ENCODE peak calls at places on chromosome 18, in five cellular contexts. Z is cardiac fibroblast, R is stomach, T is hepatocyte, A is brain microvascular endothelial cell. K is an unnamed sample.
A peak's percentile ranks its signal among the peaks of the same experiment; 100 is the strongest.

GRCh38 chr18:63683152-63683551 is 19.6 kb upstream of the SERPINB11 start:
- DNase-seq in Z (peak; percentile 90), R (peak; percentile 34), T (peak; percentile 75), A (peak; percentile 96), K (peak; percentile 97)

GRCh38 chr18:13137939-13138821 is 80.4 kb upstream of the LDLRAD4 start:
- DNase-seq in Z (peak; percentile 12), R (peak; percentile 79), T (no peak), A (no peak), K (no peak)

GRCh38 chr18:55592572-55592971 is 4.6 kb upstream of the TCF4 start:
- DNase-seq in Z (peak; percentile 83), R (no peak), T (no peak), A (peak; percentile 63), K (no peak)

GRCh38 chr18:62183578-62184195 is 3.2 kb downstream of the PIGN start:
- DNase-seq in Z (peak; percentile 78), R (no peak), T (peak; percentile 74), A (peak; percentile 43), K (peak; percentile 18)

GRCh38 chr18:23260932-23261590 is 125.8 kb downstream of the CABLES1 start:
- DNase-seq in Z (no peak), R (no peak), T (no peak), A (no peak), K (no peak)

GRCh38 chr18:48787523-48788151 is 163.1 kb downstream of the SMAD7 start:
- DNase-seq in Z (no peak), R (no peak), T (no peak), A (peak; percentile 70), K (no peak)

GRCh38 chr18:79169958-79170555 is 100.9 kb downstream of the ATP9B start:
- DNase-seq in Z (peak; percentile 53), R (no peak), T (no peak), A (no peak), K (no peak)

GRCh38 chr18:39702888-39703287 is 2137.3 kb upstream of the CELF4 start:
- DNase-seq in Z (no peak), R (no peak), T (no peak), A (no peak), K (no peak)

GRCh38 chr18:62214790-62215189 is 27.7 kb downstream of the RELCH start:
- DNase-seq in Z (no peak), R (no peak), T (no peak), A (no peak), K (no peak)

GRCh38 chr18:61756244-61756643 is 136.6 kb downstream of the RNF152 start:
- DNase-seq in Z (no peak), R (no peak), T (no peak), A (no peak), K (no peak)

GRCh38 chr18:49561127-49561376 is 805 bp upstream of the LIPG start:
- DNase-seq in Z (peak; percentile 19), R (no peak), T (no peak), A (no peak), K (no peak)

GRCh38 chr18:79664525-79665125 is 15.0 kb upstream of the CTDP1 start:
- DNase-seq in Z (peak; percentile 38), R (no peak), T (peak; percentile 51), A (peak; percentile 39), K (peak; percentile 38)

GRCh38 chr18:6561029-6561861 is 146.5 kb upstream of the L3MBTL4 start:
- DNase-seq in Z (peak; percentile 86), R (peak; percentile 39), T (peak; percentile 77), A (peak; percentile 49), K (no peak)

GRCh38 chr18:23239885-23240608 is 104.8 kb downstream of the CABLES1 start:
- DNase-seq in Z (no peak), R (no peak), T (no peak), A (no peak), K (no peak)

GRCh38 chr18:27685071-27685470 is 491.9 kb downstream of the CDH2 start:
- DNase-seq in Z (no peak), R (no peak), T (no peak), A (no peak), K (no peak)

GRCh38 chr18:80188643-80189010 is 58.7 kb downstream of the PARD6G start:
- DNase-seq in Z (no peak), R (peak; percentile 15), T (no peak), A (no peak), K (no peak)

GRCh38 chr18:51007787-51008134 is 22.3 kb upstream of the SMAD4 start:
- DNase-seq in Z (no peak), R (no peak), T (no peak), A (no peak), K (no peak)

GRCh38 chr18:76162886-76163285 is 332.2 kb downstream of the ZNF516 start:
- DNase-seq in Z (no peak), R (no peak), T (no peak), A (no peak), K (no peak)

GRCh38 chr18:31508781-31509180 is 10.8 kb downstream of the DSG2 start:
- DNase-seq in Z (no peak), R (no peak), T (no peak), A (no peak), K (no peak)

GRCh38 chr18:25433590-25433989 is 81.6 kb upstream of the ZNF521 start:
- DNase-seq in Z (no peak), R (no peak), T (no peak), A (no peak), K (no peak)

GRCh38 chr18:48580782-48581181 is 42.0 kb downstream of the CTIF start:
- DNase-seq in Z (no peak), R (no peak), T (peak; percentile 31), A (no peak), K (no peak)

GRCh38 chr18:68666316-68666715 is 48.6 kb downstream of the TMX3 start:
- DNase-seq in Z (peak; percentile 58), R (no peak), T (no peak), A (peak; percentile 1), K (no peak)

GRCh38 chr18:54416459-54416858 is 58.8 kb downstream of the C18orf54 start:
- DNase-seq in Z (peak; percentile 79), R (no peak), T (peak; percentile 11), A (peak; percentile 68), K (peak; percentile 64)

GRCh38 chr18:55322176-55322735 is 265.7 kb downstream of the TCF4 start:
- DNase-seq in Z (peak; percentile 97), R (peak; percentile 49), T (peak; percentile 85), A (peak; percentile 90), K (peak; percentile 90)

GRCh38 chr18:905948-906415 is 1.3 kb downstream of the ADCYAP1 start:
- DNase-seq in Z (no peak), R (no peak), T (no peak), A (no peak), K (no peak)

GRCh38 chr18:39825485-39825884 is 2129.5 kb upstream of the PIK3C3 start:
- DNase-seq in Z (peak; percentile 8), R (no peak), T (no peak), A (peak; percentile 73), K (no peak)

GRCh38 chr18:40469851-40470250 is 1485.2 kb upstream of the PIK3C3 start:
- DNase-seq in Z (no peak), R (no peak), T (no peak), A (no peak), K (no peak)

GRCh38 chr18:24762417-24762816 is 302.0 kb downstream of the HRH4 start:
- DNase-seq in Z (peak; percentile 34), R (no peak), T (peak; percentile 15), A (no peak), K (no peak)

GRCh38 chr18:46338761-46339160 is 234.6 kb downstream of the HAUS1 start:
- DNase-seq in Z (no peak), R (no peak), T (no peak), A (no peak), K (no peak)

GRCh38 chr18:43651067-43651466 is 373.8 kb upstream of the SYT4 start:
- DNase-seq in Z (no peak), R (no peak), T (no peak), A (no peak), K (no peak)

GRCh38 chr18:63363951-63364350 is 3.1 kb downstream of the KDSR start:
- DNase-seq in Z (no peak), R (no peak), T (no peak), A (no peak), K (no peak)

GRCh38 chr18:35949090-35949489 is 23.4 kb upstream of the RMP24 start:
- DNase-seq in Z (no peak), R (no peak), T (no peak), A (no peak), K (no peak)
- H3K4me3 ChIP-seq in Z (no peak overlapping the region), R (no peak overlapping the region), T (no peak overlapping the region), A (no peak overlapping the region), K (no peak overlapping the region)

GRCh38 chr18:3450358-3451107 is 561 bp downstream of the TGIF1 start:
- DNase-seq in Z (peak; percentile 89), R (peak; percentile 71), T (peak; percentile 80), A (peak; percentile 74), K (no peak)

GRCh38 chr18:3452750-3453539 is 3.0 kb downstream of the TGIF1 start:
- DNase-seq in Z (peak; percentile 34), R (peak; percentile 27), T (no peak), A (no peak), K (no peak)

GRCh38 chr18:3453540-3454364 is 3.8 kb downstream of the TGIF1 start:
- DNase-seq in Z (peak; percentile 97), R (peak; percentile 41), T (peak; percentile 74), A (peak; percentile 89), K (peak; percentile 98)

GRCh38 chr18:3451166-3451988 is 1.4 kb downstream of the TGIF1 start:
- DNase-seq in Z (peak; percentile 96), R (peak; percentile 94), T (peak; percentile 96), A (peak; percentile 91), K (no peak)

GRCh38 chr18:3451989-3452749 is 2.2 kb downstream of the TGIF1 start:
- DNase-seq in Z (peak; percentile 83), R (peak; percentile 73), T (peak; percentile 71), A (peak; percentile 48), K (no peak)
- TF ChIP-seq CTCF in Z (no peak), R (no peak), T (peak; percentile 9), A (peak; percentile 16), K (no peak)

GRCh38 chr18:74456017-74456408 is 1.1 kb downstream of the DIPK1C start:
- DNase-seq in Z (no peak), R (no peak), T (no peak), A (no peak), K (no peak)
- H3K4me3 ChIP-seq in Z (no peak overlapping the region), R (peak overlapping the region; percentile 39), T (peak overlapping the region; percentile 4), A (no peak overlapping the region), K (no peak overlapping the region)

GRCh38 chr18:72868666-72869661 is 1.2 kb upstream of the NETO1 start:
- DNase-seq in Z (no peak), R (no peak), T (no peak), A (no peak), K (no peak)

GRCh38 chr18:72867721-72868665 is at the start of gene NETO1:
- DNase-seq in Z (no peak), R (no peak), T (no peak), A (no peak), K (no peak)

GRCh38 chr18:72866901-72867701 is 686 bp downstream of the NETO1 start:
- DNase-seq in Z (no peak), R (no peak), T (no peak), A (no peak), K (no peak)

GRCh38 chr18:72871091-72871490 is 3.3 kb upstream of the NETO1 start:
- DNase-seq in Z (peak; percentile 36), R (no peak), T (no peak), A (peak; percentile 40), K (peak; percentile 74)

DNA sequence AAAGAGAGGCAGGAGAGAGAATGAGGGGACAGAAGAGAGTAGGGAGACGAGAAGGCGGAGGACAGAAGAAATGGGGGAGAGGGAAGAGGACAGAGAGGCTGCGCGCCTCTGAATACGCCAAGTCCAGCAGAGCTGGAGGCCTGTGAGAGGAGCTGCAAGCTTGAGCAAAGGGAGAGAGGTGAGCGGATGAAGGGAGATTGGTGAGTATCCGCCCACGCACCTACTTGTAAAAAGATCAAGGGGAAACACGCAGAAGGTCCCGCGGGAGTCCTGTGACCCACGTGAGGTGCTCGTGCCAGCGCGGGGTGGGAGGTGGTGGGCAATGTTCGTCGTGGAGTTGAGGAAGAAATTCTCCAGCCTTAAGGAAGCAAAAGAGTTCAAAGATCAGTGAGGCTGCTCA is 2.0 kb upstream of the NETO1 start:
- DNase-seq in Z (no peak), R (no peak), T (no peak), A (no peak), K (no peak)
- TF ChIP-seq CTCF in Z (no peak), R (no peak), T (no peak), A (no peak), K (no peak)

K was measured in AG09309.